ENCODE peak calls at places on chromosome 12, in four cellular contexts. One of them, this sample, is unnamed.

GRCh38 chr12:123382684-123383083 is 1.2 kb upstream of the KMT5A start:
- DNase-seq in astrocyte of the cerebellum: no peak
- DNase-seq in GM12864: no peak
- DNase-seq in GM13977: no peak
- DNase-seq in this sample: no peak

GRCh38 chr12:21183721-21184275 is 52.8 kb downstream of the SLCO1B1 start:
- DNase-seq in astrocyte of the cerebellum: no peak
- DNase-seq in GM12864: no peak
- DNase-seq in GM13977: no peak
- DNase-seq in this sample: no peak

GRCh38 chr12:88578821-88579518 is 1.3 kb downstream of the KITLG start:
- DNase-seq in astrocyte of the cerebellum: no peak
- DNase-seq in GM12864: no peak
- DNase-seq in GM13977: peak
- DNase-seq in this sample: no peak

GRCh38 chr12:109998241-109998903 is 858 bp upstream of the ANKRD13A start:
- DNase-seq in astrocyte of the cerebellum: no peak
- DNase-seq in GM12864: no peak
- DNase-seq in GM13977: no peak
- DNase-seq in this sample: no peak

GRCh38 chr12:43903686-43904085 is 67.8 kb downstream of the TMEM117 start:
- DNase-seq in astrocyte of the cerebellum: no peak
- DNase-seq in GM12864: no peak
- DNase-seq in GM13977: no peak
- DNase-seq in this sample: no peak

GRCh38 chr12:4423528-4424195 is 22.0 kb downstream of the FGF6 start:
- DNase-seq in astrocyte of the cerebellum: no peak
- DNase-seq in GM12864: no peak
- DNase-seq in GM13977: no peak
- DNase-seq in this sample: no peak

GRCh38 chr12:6192604-6193380 is 7.4 kb upstream of the CD9 start:
- DNase-seq in astrocyte of the cerebellum: no peak
- DNase-seq in GM12864: no peak
- DNase-seq in GM13977: no peak
- DNase-seq in this sample: no peak

GRCh38 chr12:97386133-97386581 is 76.4 kb upstream of the RMST start:
- DNase-seq in astrocyte of the cerebellum: peak
- DNase-seq in GM12864: no peak
- DNase-seq in GM13977: no peak
- DNase-seq in this sample: no peak

GRCh38 chr12:119195256-119195655 is 16.5 kb downstream of the HSPB8 start:
- DNase-seq in astrocyte of the cerebellum: no peak
- DNase-seq in GM12864: no peak
- DNase-seq in GM13977: no peak
- DNase-seq in this sample: no peak

GRCh38 chr12:27176765-27177164 is 67.3 kb upstream of the STK38L start:
- DNase-seq in astrocyte of the cerebellum: no peak
- DNase-seq in GM12864: no peak
- DNase-seq in GM13977: no peak
- DNase-seq in this sample: no peak

GRCh38 chr12:89513544-89513943 is 11.1 kb downstream of the GALNT4 start:
- DNase-seq in astrocyte of the cerebellum: no peak
- DNase-seq in GM12864: no peak
- DNase-seq in GM13977: no peak
- DNase-seq in this sample: no peak

GRCh38 chr12:2248901-2249381 is 196.2 kb downstream of the CACNA1C start:
- DNase-seq in astrocyte of the cerebellum: no peak
- DNase-seq in GM12864: peak
- DNase-seq in GM13977: peak
- DNase-seq in this sample: no peak

GRCh38 chr12:54009171-54010052 is 627 bp downstream of the HOXC8 start:
- DNase-seq in astrocyte of the cerebellum: no peak
- DNase-seq in GM12864: no peak
- DNase-seq in GM13977: no peak
- DNase-seq in this sample: no peak

GRCh38 chr12:80509781-80510556 is 65.9 kb downstream of the PTPRQ start:
- DNase-seq in astrocyte of the cerebellum: peak
- DNase-seq in GM12864: no peak
- DNase-seq in GM13977: no peak
- DNase-seq in this sample: no peak

GRCh38 chr12:6943719-6944380 is at the start of the genes C12orf57 and RNU7-1:
- DNase-seq in astrocyte of the cerebellum: peak
- DNase-seq in GM12864: peak
- DNase-seq in GM13977: peak
- DNase-seq in this sample: peak

GRCh38 chr12:4270016-4270669 is 3.4 kb upstream of the CCND2 start:
- DNase-seq in astrocyte of the cerebellum: no peak
- DNase-seq in GM12864: no peak
- DNase-seq in GM13977: no peak
- DNase-seq in this sample: peak

GRCh38 chr12:57009949-57010626 is 3.7 kb upstream of the ZBTB39 start:
- DNase-seq in astrocyte of the cerebellum: no peak
- DNase-seq in GM12864: no peak
- DNase-seq in GM13977: no peak
- DNase-seq in this sample: no peak

GRCh38 chr12:130137141-130138018 is 24.9 kb upstream of the FZD10 start:
- DNase-seq in astrocyte of the cerebellum: no peak
- DNase-seq in GM12864: no peak
- DNase-seq in GM13977: no peak
- DNase-seq in this sample: no peak

GRCh38 chr12:122738561-122738960 is 7.9 kb upstream of the HCAR1 start:
- DNase-seq in astrocyte of the cerebellum: no peak
- DNase-seq in GM12864: no peak
- DNase-seq in GM13977: no peak
- DNase-seq in this sample: no peak

GRCh38 chr12:22318122-22318737 is 16.3 kb downstream of the ST8SIA1 start:
- DNase-seq in astrocyte of the cerebellum: no peak
- DNase-seq in GM12864: no peak
- DNase-seq in GM13977: no peak
- DNase-seq in this sample: no peak

GRCh38 chr12:125211464-125211863 is 146.2 kb downstream of the AACS start:
- DNase-seq in astrocyte of the cerebellum: no peak
- DNase-seq in GM12864: no peak
- DNase-seq in GM13977: no peak
- DNase-seq in this sample: no peak

GRCh38 chr12:126874427-126875026 is 1392.4 kb upstream of the TMEM132C start:
- DNase-seq in astrocyte of the cerebellum: peak
- DNase-seq in GM12864: no peak
- DNase-seq in GM13977: peak
- DNase-seq in this sample: peak

GRCh38 chr12:81078469-81079196 is 754 bp downstream of the ACSS3 start:
- DNase-seq in astrocyte of the cerebellum: peak
- DNase-seq in GM12864: no peak
- DNase-seq in GM13977: no peak
- DNase-seq in this sample: no peak

GRCh38 chr12:65695077-65695865 is 129.0 kb upstream of the HMGA2 start:
- DNase-seq in astrocyte of the cerebellum: peak
- DNase-seq in GM12864: no peak
- DNase-seq in GM13977: no peak
- DNase-seq in this sample: no peak

GRCh38 chr12:89346741-89347324 is 5.5 kb downstream of the DUSP6 start:
- DNase-seq in astrocyte of the cerebellum: no peak
- DNase-seq in GM12864: no peak
- DNase-seq in GM13977: no peak
- DNase-seq in this sample: no peak

GRCh38 chr12:53048033-53048779 is 1.7 kb upstream of the TNS2 start:
- DNase-seq in astrocyte of the cerebellum: no peak
- DNase-seq in GM12864: no peak
- DNase-seq in GM13977: no peak
- DNase-seq in this sample: no peak

GRCh38 chr12:65602579-65603295 is 221.5 kb upstream of the HMGA2 start:
- DNase-seq in astrocyte of the cerebellum: peak
- DNase-seq in GM12864: peak
- DNase-seq in GM13977: peak
- DNase-seq in this sample: no peak

GRCh38 chr12:1552978-1553471 is 41.4 kb downstream of the FBXL14 start:
- DNase-seq in astrocyte of the cerebellum: no peak
- DNase-seq in GM12864: no peak
- DNase-seq in GM13977: no peak
- DNase-seq in this sample: no peak

GRCh38 chr12:57175428-57176138 is 28.2 kb upstream of the LRP1-AS start:
- DNase-seq in astrocyte of the cerebellum: peak
- DNase-seq in GM12864: no peak
- DNase-seq in GM13977: no peak
- DNase-seq in this sample: peak

GRCh38 chr12:51848843-51849735 is 571 bp upstream of the FIGNL2 start:
- DNase-seq in astrocyte of the cerebellum: no peak
- DNase-seq in GM12864: no peak
- DNase-seq in GM13977: no peak
- DNase-seq in this sample: no peak

GRCh38 chr12:51845451-51845850 is 3.1 kb downstream of the FIGNL2 start:
- DNase-seq in astrocyte of the cerebellum: no peak
- DNase-seq in GM12864: no peak
- DNase-seq in GM13977: no peak
- DNase-seq in this sample: no peak

GRCh38 chr12:51846209-51846779 is 2.2 kb downstream of the FIGNL2 start:
- DNase-seq in astrocyte of the cerebellum: no peak
- DNase-seq in GM12864: no peak
- DNase-seq in GM13977: no peak
- DNase-seq in this sample: no peak

GRCh38 chr12:51847830-51848727 is at the start of gene FIGNL2:
- DNase-seq in astrocyte of the cerebellum: no peak
- DNase-seq in GM12864: no peak
- DNase-seq in GM13977: peak
- DNase-seq in this sample: no peak

DNA sequence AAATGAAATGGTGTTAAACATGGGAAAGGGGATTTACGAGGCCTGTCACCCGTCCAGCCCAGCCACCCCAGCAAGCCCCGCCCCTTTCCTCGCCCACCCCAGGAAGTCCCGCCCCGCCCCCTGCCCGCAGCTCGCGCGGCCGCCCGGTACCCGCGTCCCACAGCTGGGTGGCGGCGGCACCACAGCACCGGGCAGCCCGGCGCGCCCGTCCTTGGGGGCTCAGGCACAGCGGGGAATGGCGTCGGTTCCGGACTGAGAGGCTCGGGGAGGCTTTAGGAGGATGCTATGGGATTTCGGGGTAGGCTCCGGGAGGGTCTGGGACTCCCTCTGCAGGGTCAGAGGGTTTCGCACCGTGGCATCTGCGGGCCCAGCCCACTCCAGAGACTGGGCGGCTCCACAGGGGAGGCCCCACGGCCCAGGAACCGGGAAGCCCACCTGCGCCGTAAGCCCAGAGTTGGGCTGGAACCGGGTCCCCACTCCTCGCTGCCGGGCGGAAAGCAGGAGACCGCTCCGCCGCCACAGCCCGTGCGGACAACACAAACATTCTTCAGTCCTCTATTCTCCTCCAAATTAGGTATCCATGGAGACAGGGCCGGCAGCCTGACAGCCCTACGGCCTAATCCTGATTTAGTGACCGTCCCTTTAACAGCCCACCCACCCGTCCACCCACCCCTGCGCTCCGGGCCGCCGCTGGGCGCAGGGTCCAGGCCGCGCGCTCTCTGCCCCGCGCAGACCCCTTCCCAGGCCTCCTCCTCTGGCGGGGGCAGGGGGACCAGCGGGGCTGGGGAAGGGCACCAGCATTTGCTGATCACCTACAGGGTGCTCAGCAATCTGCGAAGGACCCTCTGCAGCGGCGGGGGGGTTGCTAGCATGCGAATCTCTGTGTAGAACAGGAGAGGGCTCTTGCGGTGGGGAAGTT is 1.3 kb downstream of the FIGNL2 start:
- DNase-seq in astrocyte of the cerebellum: no peak
- DNase-seq in GM12864: no peak
- DNase-seq in GM13977: peak
- DNase-seq in this sample: peak
- TF ChIP-seq CTCF in astrocyte of the cerebellum: no peak
- TF ChIP-seq CTCF in GM12864: no peak
- TF ChIP-seq CTCF in GM13977: no peak
- TF ChIP-seq CTCF in this sample: no peak

GRCh38 chr12:69633061-69633460 is 22.4 kb upstream of the LRRC10 start:
- DNase-seq in astrocyte of the cerebellum: no peak
- DNase-seq in GM12864: no peak
- DNase-seq in GM13977: no peak
- DNase-seq in this sample: no peak
- TF ChIP-seq CTCF in astrocyte of the cerebellum: peak
- TF ChIP-seq CTCF in GM12864: peak
- TF ChIP-seq CTCF in GM13977: peak
- TF ChIP-seq CTCF in this sample: no peak

GRCh38 chr12:63752283-63752682 is 27.4 kb upstream of the RXYLT1 start:
- DNase-seq in astrocyte of the cerebellum: no peak
- DNase-seq in GM12864: no peak
- DNase-seq in GM13977: no peak
- DNase-seq in this sample: no peak

DNA sequence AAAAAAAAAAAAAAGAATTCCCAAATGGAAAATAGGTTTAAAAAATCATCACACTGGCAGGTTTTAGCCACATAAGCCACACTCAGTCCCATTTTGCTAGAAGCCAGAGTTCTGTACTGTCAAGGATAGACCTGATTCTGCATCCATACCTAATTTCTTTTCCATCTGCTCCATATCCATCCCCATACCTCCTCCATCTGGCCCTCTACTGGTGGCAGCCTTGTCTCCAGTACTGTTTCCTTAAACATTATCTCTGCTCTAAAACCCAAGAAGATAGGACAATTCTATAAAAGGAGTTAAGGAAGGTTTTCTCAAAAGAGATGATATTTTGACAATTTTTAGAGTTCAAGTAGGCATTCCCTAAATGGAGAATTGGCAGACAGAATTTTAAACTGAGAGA is 26.0 kb upstream of the RXYLT1 start:
- DNase-seq in astrocyte of the cerebellum: no peak
- DNase-seq in GM12864: no peak
- DNase-seq in GM13977: no peak
- DNase-seq in this sample: no peak
- TF ChIP-seq CTCF in astrocyte of the cerebellum: peak
- TF ChIP-seq CTCF in GM12864: no peak
- TF ChIP-seq CTCF in GM13977: no peak
- TF ChIP-seq CTCF in this sample: no peak

GRCh38 chr12:131850856-131851559 is 22.8 kb downstream of the MMP17 start:
- DNase-seq in astrocyte of the cerebellum: no peak
- DNase-seq in GM12864: no peak
- DNase-seq in GM13977: no peak
- DNase-seq in this sample: no peak
- TF ChIP-seq CTCF in astrocyte of the cerebellum: peak
- TF ChIP-seq CTCF in GM12864: peak
- TF ChIP-seq CTCF in GM13977: no peak
- TF ChIP-seq CTCF in this sample: no peak

GRCh38 chr12:132292328-132293319 is 36.8 kb downstream of the GALNT9 start:
- DNase-seq in astrocyte of the cerebellum: no peak
- DNase-seq in GM12864: no peak
- DNase-seq in GM13977: no peak
- DNase-seq in this sample: no peak
- TF ChIP-seq CTCF in astrocyte of the cerebellum: no peak
- TF ChIP-seq CTCF in GM12864: no peak
- TF ChIP-seq CTCF in GM13977: no peak
- TF ChIP-seq CTCF in this sample: no peak

GRCh38 chr12:105502426-105502930 is 172.0 kb downstream of the C12orf75 start:
- DNase-seq in astrocyte of the cerebellum: no peak
- DNase-seq in GM12864: no peak
- DNase-seq in GM13977: no peak
- DNase-seq in this sample: no peak

GRCh38 chr12:105507311-105508035 is 177.0 kb downstream of the C12orf75 start:
- DNase-seq in astrocyte of the cerebellum: no peak
- DNase-seq in GM12864: no peak
- DNase-seq in GM13977: no peak
- DNase-seq in this sample: no peak

GRCh38 chr12:105506678-105507310 is 176.3 kb downstream of the C12orf75 start:
- DNase-seq in astrocyte of the cerebellum: no peak
- DNase-seq in GM12864: no peak
- DNase-seq in GM13977: no peak
- DNase-seq in this sample: no peak

GRCh38 chr12:105508096-105508495 is 177.6 kb downstream of the C12orf75 start:
- DNase-seq in astrocyte of the cerebellum: no peak
- DNase-seq in GM12864: no peak
- DNase-seq in GM13977: no peak
- DNase-seq in this sample: no peak

GRCh38 chr12:105504286-105504685 is 173.8 kb downstream of the C12orf75 start:
- DNase-seq in astrocyte of the cerebellum: no peak
- DNase-seq in GM12864: no peak
- DNase-seq in GM13977: no peak
- DNase-seq in this sample: no peak
- TF ChIP-seq CTCF in astrocyte of the cerebellum: no peak
- TF ChIP-seq CTCF in GM12864: peak
- TF ChIP-seq CTCF in GM13977: peak
- TF ChIP-seq CTCF in this sample: no peak